ENCODE peak calls at places on chromosome X, in six cellular contexts. Q is non-pigmented ciliary epithelial cell; Y is stimulated activated CD8-positive, alpha-beta memory T cell treated with anti-CD3 and anti-CD28 coated beads, Interleukin-7, amount 100 ng/mL, for 4 hours; W is tibial nerve; M is iPS-NIHi11; O is stimulated activated CD4-positive, alpha-beta T cell treated with anti-CD3 and anti-CD28 coated beads, Interleukin-15, amount 100 ng/mL, for 24 hours. F is an unnamed sample.

GRCh38 chrX:72685810-72686465 is 28.2 kb downstream of the PHKA1 start:
- DNase-seq in Q (no peak), Y (no peak), W (no peak), M (no peak), O (no peak), F (no peak)

GRCh38 chrX:42021058-42021457 is 97.7 kb upstream of the CASK start:
- DNase-seq in Q (no peak), Y (no peak), W (no peak), M (no peak), O (peak; percentile 1), F (no peak)

GRCh38 chrX:140432328-140433025 is 72.4 kb downstream of the SOX3 start:
- DNase-seq in Q (no peak), Y (no peak), W (no peak), M (no peak), O (no peak), F (no peak)

GRCh38 chrX:107537815-107538214 is 88.4 kb downstream of the FRMPD3 start:
- DNase-seq in Q (no peak), Y (no peak), W (peak; percentile 37), M (peak; percentile 33), O (peak; percentile 49), F (peak; percentile 41)

GRCh38 chrX:79094075-79094832 is 50.2 kb upstream of the GPR174 start:
- DNase-seq in Q (no peak), Y (no peak), W (no peak), M (no peak), O (no peak), F (no peak)

GRCh38 chrX:12411831-12412230 is 273.6 kb downstream of the FRMPD4 start:
- DNase-seq in Q (no peak), Y (no peak), W (no peak), M (no peak), O (no peak), F (no peak)

GRCh38 chrX:139751053-139751452 is 43.1 kb upstream of the MCF2 start:
- DNase-seq in Q (no peak), Y (no peak), W (no peak), M (no peak), O (no peak), F (no peak)

GRCh38 chrX:110964761-110965160 is 131.2 kb upstream of the PAK3 start:
- DNase-seq in Q (no peak), Y (no peak), W (no peak), M (peak; percentile 17), O (no peak), F (no peak)

GRCh38 chrX:39331062-39331704 is 529.9 kb downstream of the MID1IP1 start:
- DNase-seq in Q (no peak), Y (no peak), W (no peak), M (no peak), O (peak; percentile 68), F (no peak)

GRCh38 chrX:140918398-140919043 is 83.9 kb upstream of the SPANXB1 start:
- DNase-seq in Q (peak; percentile 17), Y (no peak), W (no peak), M (peak; percentile 31), O (peak; percentile 27), F (peak; percentile 17)

GRCh38 chrX:93874554-93874953 is 200.5 kb downstream of the FAM133A start:
- DNase-seq in Q (no peak), Y (no peak), W (peak; percentile 19), M (peak; percentile 17), O (no peak), F (no peak)

GRCh38 chrX:97400492-97400891 is 516.8 kb downstream of the RPA4 start:
- DNase-seq in Q (no peak), Y (no peak), W (no peak), M (no peak), O (no peak), F (no peak)

GRCh38 chrX:37349131-37350033 is at the start of gene PRRG1:
- DNase-seq in Q (no peak), Y (no peak), W (peak; percentile 43), M (peak; percentile 72), O (peak; percentile 7), F (peak; percentile 7)

GRCh38 chrX:137519459-137519858 is 46.5 kb upstream of the ZIC3 start:
- DNase-seq in Q (no peak), Y (no peak), W (no peak), M (no peak), O (no peak), F (no peak)

GRCh38 chrX:48046846-48047245 is 24.6 kb downstream of the ZNF630 start:
- DNase-seq in Q (no peak), Y (no peak), W (no peak), M (no peak), O (no peak), F (no peak)

F was measured in Panc1.